ENCODE peak calls at places on chromosomes 6 and 20, in seven cellular contexts. F, S, Y, Q, L, A and B are unnamed samples. For H3K27me3, the result is how much of the 10 kb centered on the place peaks cover.

GRCh38 chr6:113856571-113857564 is at the start of gene MARCKS:
- DNase-seq in F (peak), S (peak), Y (peak), Q (peak), L (peak), A (no peak), B (peak)

GRCh38 chr20:1663917-1664316 is 6.3 kb upstream of the SIRPG start:
- DNase-seq in F (peak), S (peak), Y (no peak), Q (no peak), L (no peak), A (no peak), B (no peak)

GRCh38 chr6:138404666-138405337 is 779 bp downstream of the HEBP2 start:
- DNase-seq in F (peak), S (no peak), Y (peak), Q (peak), L (peak), A (peak), B (peak)

GRCh38 chr6:89409461-89410035 is 2.5 kb downstream of the RRAGD start:
- DNase-seq in F (no peak), S (no peak), Y (no peak), Q (no peak), L (peak), A (no peak), B (no peak)

GRCh38 chr6:71527831-71528377 is 239.3 kb downstream of the OGFRL1 start:
- DNase-seq in F (no peak), S (no peak), Y (no peak), Q (no peak), L (no peak), A (no peak), B (no peak)

GRCh38 chr6:124119591-124119990 is 315.9 kb downstream of the NKAIN2 start:
- DNase-seq in F (no peak), S (no peak), Y (no peak), Q (no peak), L (peak), A (no peak), B (no peak)

GRCh38 chr6:136424901-136425300 is 125.3 kb downstream of the MAP7 start:
- DNase-seq in F (no peak), S (no peak), Y (no peak), Q (no peak), L (no peak), A (no peak), B (no peak)

GRCh38 chr20:37473249-37474000 is 47.6 kb upstream of the NNAT start:
- DNase-seq in F (no peak), S (no peak), Y (no peak), Q (no peak), L (no peak), A (no peak), B (no peak)

GRCh38 chr20:46430921-46431712 is 24.7 kb upstream of the ELMO2 start:
- DNase-seq in F (no peak), S (no peak), Y (no peak), Q (no peak), L (no peak), A (no peak), B (no peak)

GRCh38 chr6:158828807-158829206 is 9.6 kb upstream of the EZR start:
- DNase-seq in F (no peak), S (no peak), Y (no peak), Q (no peak), L (no peak), A (no peak), B (no peak)

GRCh38 chr20:14178528-14178927 is 158.9 kb downstream of the FLRT3 start:
- DNase-seq in F (no peak), S (no peak), Y (no peak), Q (no peak), L (no peak), A (no peak), B (no peak)

GRCh38 chr20:37521091-37521771 is at the start of gene NNAT:
- DNase-seq in F (no peak), S (no peak), Y (no peak), Q (no peak), L (no peak), A (no peak), B (no peak)

GRCh38 chr6:71452709-71453108 is 164.1 kb downstream of the OGFRL1 start:
- DNase-seq in F (no peak), S (no peak), Y (no peak), Q (no peak), L (no peak), A (no peak), B (no peak)

GRCh38 chr6:52371656-52372151 is 9.8 kb downstream of the PAQR8 start:
- DNase-seq in F (peak), S (peak), Y (no peak), Q (no peak), L (no peak), A (no peak), B (no peak)

GRCh38 chr6:36904096-36904495 is 18.3 kb downstream of the C6orf89 start:
- DNase-seq in F (no peak), S (no peak), Y (no peak), Q (no peak), L (no peak), A (no peak), B (no peak)

GRCh38 chr6:36908758-36909157 is 23.0 kb downstream of the C6orf89 start:
- DNase-seq in F (peak), S (no peak), Y (no peak), Q (no peak), L (no peak), A (no peak), B (no peak)

GRCh38 chr6:36906539-36906938 is 20.8 kb downstream of the C6orf89 start:
- DNase-seq in F (no peak), S (no peak), Y (peak), Q (no peak), L (no peak), A (no peak), B (no peak)

GRCh38 chr6:36904851-36905393 is 19.2 kb downstream of the C6orf89 start:
- DNase-seq in F (no peak), S (no peak), Y (no peak), Q (no peak), L (no peak), A (no peak), B (no peak)

DNA sequence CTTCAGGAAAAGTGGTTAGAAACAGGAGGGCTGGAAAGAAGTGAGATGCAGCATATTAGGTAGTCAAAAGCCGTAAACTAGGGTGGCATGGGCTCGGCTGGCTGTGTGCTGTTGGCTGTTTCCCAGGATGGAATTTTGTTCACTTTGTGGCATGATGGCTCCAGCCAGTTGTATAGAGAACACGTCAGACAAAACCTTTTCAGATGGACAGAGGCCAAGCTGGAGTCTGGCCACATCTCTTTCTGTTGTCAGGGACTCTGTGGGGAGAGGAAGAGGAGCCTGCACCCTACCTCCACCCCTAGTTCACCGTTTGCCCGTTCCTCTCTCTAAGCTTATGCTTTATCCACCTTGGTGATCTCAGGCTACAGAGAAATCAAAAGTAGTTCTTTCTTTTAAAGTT is 22.0 kb downstream of the C6orf89 start:
- DNase-seq in F (peak), S (no peak), Y (peak), Q (no peak), L (no peak), A (no peak), B (no peak)
- H3K27ac ChIP-seq in F (no peak), S (no peak), Y (peak), Q (peak), L (no peak), A (no peak), B (no peak)

GRCh38 chr20:62114894-62115293 is 7.4 kb upstream of the LSM14B start:
- DNase-seq in F (no peak), S (no peak), Y (no peak), Q (no peak), L (no peak), A (no peak), B (no peak)
- H3K27me3 ChIP-seq in F (under half), S (under half), Y (under half), Q (under half), L (under half), A (under half), B (under half)

DNA sequence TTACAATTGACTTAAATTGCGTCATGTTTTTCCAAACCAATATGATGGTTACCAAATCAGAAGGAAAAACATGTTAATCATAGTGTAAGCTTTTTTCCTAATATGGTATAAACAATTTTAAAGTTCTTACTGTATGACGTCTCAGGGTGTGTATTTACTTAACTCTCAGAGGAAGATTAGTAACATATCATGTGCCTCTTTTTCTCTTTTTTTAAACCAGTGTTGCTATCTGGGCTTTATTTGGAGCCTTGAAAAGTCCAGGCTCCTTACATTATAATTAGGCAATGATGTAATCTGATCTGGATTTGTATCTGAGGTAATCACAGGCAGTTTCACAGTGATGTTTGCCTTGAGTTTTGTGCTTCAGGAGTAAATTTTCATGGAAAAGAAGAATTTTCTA is 20.4 kb upstream of the RAB23 start:
- DNase-seq in F (peak), S (peak), Y (no peak), Q (no peak), L (no peak), A (no peak), B (no peak)
- H3K27ac ChIP-seq in F (peak), S (no peak), Y (no peak), Q (peak), L (no peak), A (no peak), B (no peak)

DNA sequence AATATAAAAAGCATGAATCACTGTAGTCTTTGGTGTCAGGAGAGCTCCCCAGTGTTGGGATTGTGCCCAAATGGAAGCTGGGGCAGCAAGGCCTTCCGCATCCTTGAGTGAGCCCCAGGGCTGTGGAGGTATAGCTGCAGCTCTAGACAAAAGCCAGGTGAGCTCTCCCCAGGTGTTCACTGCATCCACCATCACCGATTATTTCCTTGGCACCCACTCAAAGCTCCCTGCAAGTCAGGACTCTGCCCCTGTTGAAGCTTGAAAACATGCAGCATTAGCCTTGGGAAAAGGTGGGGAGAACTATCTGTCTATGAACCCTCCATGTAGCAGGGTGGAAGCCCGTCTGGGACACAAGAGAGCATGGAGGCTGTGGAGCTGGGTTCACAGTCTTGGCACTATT is 228.8 kb downstream of the BMP7 start:
- DNase-seq in F (no peak), S (no peak), Y (no peak), Q (no peak), L (no peak), A (no peak), B (no peak)
- H3K27me3 ChIP-seq in F (under half), S (under half), Y (under half), Q (under half), L (under half), A (under half), B (under half)

DNA sequence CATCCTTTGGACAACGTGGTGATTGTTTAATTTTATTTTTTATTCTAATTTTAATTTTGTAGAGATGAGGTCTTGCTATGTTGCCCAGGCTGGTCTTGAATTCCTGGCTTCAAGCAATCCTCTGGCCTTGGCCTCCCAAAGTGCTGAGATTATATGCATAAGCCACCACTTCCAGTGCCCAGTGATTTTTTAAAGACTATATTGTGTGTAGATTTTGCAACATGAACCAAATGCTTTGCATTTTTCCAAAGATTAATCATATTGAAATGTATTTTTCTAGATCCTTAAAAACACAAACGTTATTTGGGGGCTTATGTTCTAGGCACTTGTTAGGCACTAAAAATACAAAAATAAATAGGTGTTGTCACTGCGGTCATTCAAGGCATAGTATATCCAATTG is 117.6 kb upstream of the CCN2 start:
- DNase-seq in F (no peak), S (no peak), Y (no peak), Q (no peak), L (no peak), A (no peak), B (no peak)
- H3K27ac ChIP-seq in F (no peak), S (no peak), Y (no peak), Q (no peak), L (no peak), A (no peak), B (no peak)

DNA sequence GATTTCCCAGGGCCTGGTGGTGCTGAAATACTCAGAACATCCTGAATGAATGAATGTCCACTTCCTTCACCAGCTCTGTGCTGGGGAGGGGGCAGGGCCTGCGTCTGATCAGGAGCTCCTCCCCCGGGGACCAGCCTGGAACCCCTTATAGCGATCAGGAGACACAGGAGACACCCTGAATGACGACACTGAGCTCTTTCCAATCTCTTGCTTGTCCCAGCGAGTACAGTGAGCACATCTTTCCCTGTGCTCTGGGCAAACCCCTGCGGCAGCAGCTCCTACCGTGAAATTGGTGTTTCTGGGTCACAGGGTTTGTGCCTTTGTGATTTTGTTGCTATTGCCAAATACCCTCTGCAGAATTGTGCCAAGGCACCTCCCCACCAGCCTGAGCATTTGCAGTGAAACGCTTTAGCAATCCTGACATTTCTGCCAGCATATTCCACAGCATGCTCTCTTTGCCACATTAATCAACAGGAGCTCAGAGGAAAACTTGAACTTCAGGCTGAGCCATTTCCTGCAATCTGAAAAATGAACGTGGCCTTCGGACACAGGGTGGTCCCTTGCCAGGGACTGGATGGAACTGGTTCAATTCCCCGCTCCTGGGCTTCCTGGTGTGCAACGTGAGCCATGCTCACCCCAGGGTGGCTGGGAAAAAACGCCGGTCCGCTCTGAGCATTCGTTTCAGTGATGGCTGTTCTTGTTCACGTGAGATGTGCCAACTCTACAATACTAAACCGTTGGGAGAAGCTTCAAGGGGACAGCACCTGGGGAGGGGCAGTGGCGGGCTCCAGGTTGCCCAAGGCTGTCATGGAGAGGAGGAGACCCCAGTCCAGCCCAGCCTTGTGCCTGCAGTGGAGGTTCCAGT is 23.0 kb upstream of the MRGBP start:
- DNase-seq in F (peak), S (peak), Y (peak), Q (no peak), L (no peak), A (no peak), B (no peak)
- H3K27me3 ChIP-seq in F (under half), S (under half), Y (under half), Q (under half), L (under half), A (under half), B (under half)

GRCh38 chr6:156852858-156853216 is 75.7 kb downstream of the ARID1B start:
- DNase-seq in F (no peak), S (no peak), Y (no peak), Q (no peak), L (peak), A (no peak), B (no peak)
- H3K27ac ChIP-seq in F (no peak), S (no peak), Y (no peak), Q (no peak), L (peak), A (no peak), B (no peak)

DNA sequence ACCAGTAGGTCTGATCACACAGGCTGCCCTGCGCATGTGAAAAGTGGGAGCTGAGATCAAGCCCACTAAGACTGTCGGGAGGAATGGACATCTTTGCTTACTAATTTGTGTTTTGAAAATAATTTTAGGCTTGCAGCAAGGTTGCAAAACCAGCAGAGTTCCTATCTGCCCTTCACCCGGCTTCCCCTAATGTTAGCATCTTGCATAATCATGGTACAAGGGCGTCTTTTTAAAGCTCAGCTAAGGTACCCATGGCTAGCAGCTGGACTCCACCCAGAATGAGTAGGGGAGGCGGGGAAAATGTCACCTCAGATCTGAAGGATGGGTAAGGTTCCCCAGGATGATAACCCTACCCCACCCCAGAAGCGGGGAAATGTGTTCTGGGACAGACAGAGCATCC is 25.3 kb upstream of the BMP7 start:
- DNase-seq in F (no peak), S (no peak), Y (no peak), Q (no peak), L (no peak), A (no peak), B (no peak)
- H3K27me3 ChIP-seq in F (under half), S (half or more), Y (under half), Q (under half), L (under half), A (under half), B (under half)

GRCh38 chr6:160327981-160328380 is 20.2 kb upstream of the SLC22A3 start:
- DNase-seq in F (no peak), S (no peak), Y (no peak), Q (no peak), L (no peak), A (no peak), B (no peak)

GRCh38 chr6:160331753-160332152 is 16.4 kb upstream of the SLC22A3 start:
- DNase-seq in F (no peak), S (no peak), Y (no peak), Q (no peak), L (no peak), A (no peak), B (no peak)

GRCh38 chr6:160329188-160329587 is 19.0 kb upstream of the SLC22A3 start:
- DNase-seq in F (no peak), S (no peak), Y (no peak), Q (no peak), L (no peak), A (no peak), B (no peak)

GRCh38 chr6:160330621-160331020 is 17.6 kb upstream of the SLC22A3 start:
- DNase-seq in F (no peak), S (no peak), Y (no peak), Q (no peak), L (no peak), A (no peak), B (no peak)

GRCh38 chr6:160328447-160328846 is 19.7 kb upstream of the SLC22A3 start:
- DNase-seq in F (no peak), S (no peak), Y (no peak), Q (no peak), L (no peak), A (no peak), B (no peak)
- H3K27ac ChIP-seq in F (no peak), S (no peak), Y (no peak), Q (no peak), L (no peak), A (no peak), B (no peak)